ENCODE peak calls at places on chromosomes 5 and 9, in five cellular contexts. G is choroid plexus epithelial cell, B is occipital lobe, H is lower leg skin, W is left ventricle myocardium superior. Q is an unnamed sample.

GRCh38 chr9:130173462-130173876 is 1.3 kb downstream of the NCS1 start:
- DNase-seq in H (no peak), G (no peak), B (no peak), W (no peak), Q (no peak)

GRCh38 chr9:92759990-92760893 is 4.4 kb downstream of the BICD2 start:
- DNase-seq in G (no peak), B (peak; percentile 78), H (no peak), W (peak; percentile 91), Q (no peak)

GRCh38 chr5:60447488-60447920 is 252.5 kb downstream of the DEPDC1B start:
- DNase-seq in G (no peak), W (no peak), B (no peak), H (no peak), Q (no peak)

GRCh38 chr5:55724276-55724675 is 12.2 kb upstream of the SLC38A9 start:
- DNase-seq in H (no peak), W (no peak), G (no peak), B (no peak), Q (no peak)

GRCh38 chr9:78261403-78262001 is 25.6 kb downstream of the CEP78 start:
- DNase-seq in H (no peak), G (peak; percentile 72), B (no peak), W (no peak), Q (no peak)

GRCh38 chr9:82417501-82417900 is 428.9 kb downstream of the SPATA31D1 start:
- DNase-seq in G (no peak), H (no peak), B (no peak), W (no peak), Q (no peak)

GRCh38 chr5:159209438-159210305 is at the start of gene RNF145:
- DNase-seq in W (peak; percentile 95), B (peak; percentile 80), G (peak; percentile 86), H (peak; percentile 78), Q (peak; percentile 89)

GRCh38 chr9:93815677-93816076 is 139.5 kb downstream of the BARX1 start:
- DNase-seq in B (no peak), G (no peak), H (no peak), W (no peak), Q (no peak)

GRCh38 chr9:38413283-38413682 is 11.0 kb downstream of the IGFBPL1 start:
- DNase-seq in G (no peak), H (no peak), B (no peak), W (no peak), Q (no peak)

GRCh38 chr9:129140397-129141065 is 29.3 kb downstream of the PTPA start:
- DNase-seq in B (peak; percentile 56), W (peak; percentile 65), G (peak; percentile 66), H (no peak), Q (peak; percentile 36)

Q was measured in activated naive CD4-positive, alpha-beta T cell treated with anti-CD3 and anti-CD28 coated beads, Interleukin-2, amount 10 ng/mL, durations not matched to agents 7 days and 5 days.